ENCODE peak calls at places on chromosomes 2 and 18, in four cellular contexts. D is transverse colon, A is HFFc6, L is lung. U is an unnamed sample.

GRCh38 chr2:64952896-64953482 is 36.2 kb upstream of the SLC1A4 start:
- DNase-seq in D (no peak), A (peak), L (no peak), U (no peak)

GRCh38 chr2:183248866-183249567 is 124.8 kb downstream of the NUP35 start:
- DNase-seq in D (no peak), A (peak), L (no peak), U (no peak)

GRCh38 chr2:24898122-24899109 is 21.6 kb downstream of the ADCY3 start:
- DNase-seq in D (no peak), A (no peak), L (no peak), U (no peak)

GRCh38 chr2:12270876-12271588 is 445.7 kb upstream of the TRIB2 start:
- DNase-seq in D (no peak), A (no peak), L (no peak), U (no peak)

GRCh38 chr2:50922506-50922905 is 109.4 kb downstream of the NRXN1 start:
- DNase-seq in D (no peak), A (no peak), L (no peak), U (no peak)

GRCh38 chr2:16142383-16143361 is 202.3 kb downstream of the MYCN start:
- DNase-seq in D (no peak), A (no peak), L (peak), U (peak)

GRCh38 chr2:65199891-65200290 is 27.7 kb upstream of the ACTR2 start:
- DNase-seq in D (no peak), A (peak), L (no peak), U (no peak)

GRCh38 chr2:160433466-160434172 is 60.0 kb downstream of the RBMS1 start:
- DNase-seq in D (no peak), A (no peak), L (no peak), U (no peak)

GRCh38 chr2:9037176-9037575 is 33.7 kb upstream of the MBOAT2 start:
- DNase-seq in D (no peak), A (no peak), L (no peak), U (no peak)

GRCh38 chr2:197092431-197092830 is 165.9 kb upstream of the PGAP1 start:
- DNase-seq in D (peak), A (peak), L (no peak), U (no peak)

GRCh38 chr2:163348843-163349395 is 386.9 kb downstream of the FIGN start:
- DNase-seq in D (peak), A (peak), L (no peak), U (no peak)

GRCh38 chr2:54065411-54065810 is 50.0 kb upstream of the ACYP2 start:
- DNase-seq in D (no peak), A (peak), L (no peak), U (no peak)

GRCh38 chr2:159468257-159468656 is 148.1 kb downstream of the BAZ2B start:
- DNase-seq in D (no peak), A (no peak), L (no peak), U (no peak)

GRCh38 chr2:169715379-169716228 is 18.0 kb upstream of the KLHL23 start:
- DNase-seq in D (peak), A (no peak), L (peak), U (no peak)

GRCh38 chr2:246489-247145 is 17.2 kb downstream of the SH3YL1 start:
- DNase-seq in D (no peak), A (peak), L (peak), U (no peak)

GRCh38 chr2:57432528-57432927 is 614.1 kb upstream of the VRK2 start:
- DNase-seq in D (no peak), A (no peak), L (no peak), U (no peak)

GRCh38 chr2:16652296-16653082 is 13.1 kb downstream of the CYRIA start:
- DNase-seq in D (no peak), A (no peak), L (peak), U (no peak)

GRCh38 chr2:208017721-208018120 is 7.6 kb downstream of the PLEKHM3 start:
- DNase-seq in D (no peak), A (no peak), L (no peak), U (no peak)

GRCh38 chr18:75654928-75655745 is 227.6 kb upstream of the SMIM21 start:
- DNase-seq in D (no peak), A (no peak), L (no peak), U (no peak)

GRCh38 chr2:225399509-225399908 is at the start of gene NYAP2:
- DNase-seq in D (no peak), A (no peak), L (no peak), U (no peak)

GRCh38 chr2:195575879-195576391 is 81.1 kb upstream of the SLC39A10 start:
- DNase-seq in D (peak), A (peak), L (no peak), U (no peak)

GRCh38 chr2:238578256-238578655 is 151.5 kb downstream of the ASB1 start:
- DNase-seq in D (no peak), A (no peak), L (no peak), U (no peak)

GRCh38 chr18:48802543-48803428 is 148.0 kb downstream of the SMAD7 start:
- DNase-seq in D (peak), A (no peak), L (no peak), U (peak)

GRCh38 chr2:21104030-21104660 is 19.6 kb upstream of the TDRD15 start:
- DNase-seq in D (no peak), A (no peak), L (no peak), U (no peak)

GRCh38 chr2:121479882-121480522 is 50.7 kb upstream of the RNU4ATAC start:
- DNase-seq in D (peak), A (no peak), L (peak), U (no peak)

GRCh38 chr2:25256486-25256875 is 85.2 kb downstream of the DNMT3A start:
- DNase-seq in D (no peak), A (no peak), L (no peak), U (no peak)

GRCh38 chr2:74576151-74576755 is 21.7 kb downstream of the DOK1 start:
- DNase-seq in D (no peak), A (peak), L (no peak), U (no peak)

GRCh38 chr18:48412339-48412929 is 3.3 kb upstream of the ZBTB7C start:
- DNase-seq in D (peak), A (no peak), L (no peak), U (no peak)

GRCh38 chr18:63161728-63162195 is 157.8 kb downstream of the BCL2 start:
- DNase-seq in D (peak), A (peak), L (peak), U (no peak)

GRCh38 chr2:215803150-215803549 is 210.2 kb downstream of the MREG start:
- DNase-seq in D (no peak), A (no peak), L (no peak), U (no peak)

GRCh38 chr2:16002575-16002974 is 62.2 kb downstream of the MYCN start:
- DNase-seq in D (no peak), A (no peak), L (no peak), U (no peak)

GRCh38 chr2:75079575-75079974 is 119.7 kb downstream of the TACR1 start:
- DNase-seq in D (no peak), A (no peak), L (no peak), U (no peak)

GRCh38 chr18:45651269-45651668 is 36.0 kb downstream of the SLC14A2 start:
- DNase-seq in D (no peak), A (no peak), L (no peak), U (no peak)

GRCh38 chr2:56871641-56872040 is 687.9 kb downstream of the CCDC85A start:
- DNase-seq in D (no peak), A (peak), L (no peak), U (no peak)

GRCh38 chr2:96241901-96242611 is 23.7 kb downstream of the TMEM127 start:
- DNase-seq in D (peak), A (peak), L (peak), U (no peak)

GRCh38 chr2:238216651-238217184 is 13.2 kb upstream of the ILKAP start:
- DNase-seq in D (no peak), A (no peak), L (no peak), U (no peak)

GRCh38 chr2:182818541-182819308 is 47.7 kb downstream of the FRZB start:
- DNase-seq in D (no peak), A (no peak), L (no peak), U (no peak)

GRCh38 chr2:70918016-70918415 is 17.7 kb upstream of the ATP6V1B1 start:
- DNase-seq in D (no peak), A (no peak), L (no peak), U (no peak)

GRCh38 chr2:239223029-239223329 is 177.8 kb downstream of the HDAC4 start:
- DNase-seq in D (no peak), A (no peak), L (no peak), U (no peak)

GRCh38 chr2:110114007-110114591 is 1.5 kb downstream of the MALL start:
- DNase-seq in D (peak), A (peak), L (peak), U (no peak)
- TF ChIP-seq CTCF in D (peak), A (peak), L (no peak), U (no peak)

DNA sequence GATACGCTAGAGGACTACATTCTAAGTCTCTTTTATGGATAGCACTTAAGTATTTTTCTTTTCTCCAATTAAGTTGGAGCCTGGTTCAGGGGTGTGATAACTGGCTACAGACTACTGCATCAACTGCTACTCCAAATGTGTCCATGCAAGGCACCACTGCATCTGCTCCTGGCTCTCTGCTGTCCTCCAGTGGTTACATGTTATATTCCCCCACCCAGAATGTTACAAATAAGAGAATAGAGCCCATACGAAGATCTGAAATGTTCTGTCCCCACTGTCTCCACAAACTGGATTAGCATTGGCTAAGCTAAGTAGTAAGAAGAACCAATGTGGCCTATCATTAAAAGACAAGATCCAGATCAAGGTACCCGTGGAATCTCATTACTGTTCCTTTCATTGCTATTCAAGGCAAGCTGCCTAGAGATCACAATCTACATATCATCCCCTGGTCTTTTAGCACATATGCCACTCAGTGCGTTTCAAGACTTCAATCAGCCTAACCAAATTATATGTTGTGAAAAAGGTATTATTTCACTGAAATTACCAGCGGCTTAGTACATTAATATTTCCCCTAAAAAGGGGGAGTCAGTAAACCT is 308.3 kb upstream of the SLC8A1 start:
- DNase-seq in D (peak), A (peak), L (no peak), U (no peak)
- TF ChIP-seq CTCF in D (peak), A (peak), L (no peak), U (peak)

GRCh38 chr2:232137346-232137745 is 175.8 kb downstream of the DIS3L2 start:
- DNase-seq in D (no peak), A (no peak), L (no peak), U (no peak)

GRCh38 chr2:232132179-232132578 is 170.7 kb downstream of the DIS3L2 start:
- DNase-seq in D (no peak), A (no peak), L (no peak), U (no peak)

GRCh38 chr2:232134939-232135338 is 173.4 kb downstream of the DIS3L2 start:
- DNase-seq in D (no peak), A (no peak), L (no peak), U (no peak)

GRCh38 chr2:232129483-232129882 is 168.0 kb downstream of the DIS3L2 start:
- DNase-seq in D (no peak), A (no peak), L (no peak), U (no peak)

DNA sequence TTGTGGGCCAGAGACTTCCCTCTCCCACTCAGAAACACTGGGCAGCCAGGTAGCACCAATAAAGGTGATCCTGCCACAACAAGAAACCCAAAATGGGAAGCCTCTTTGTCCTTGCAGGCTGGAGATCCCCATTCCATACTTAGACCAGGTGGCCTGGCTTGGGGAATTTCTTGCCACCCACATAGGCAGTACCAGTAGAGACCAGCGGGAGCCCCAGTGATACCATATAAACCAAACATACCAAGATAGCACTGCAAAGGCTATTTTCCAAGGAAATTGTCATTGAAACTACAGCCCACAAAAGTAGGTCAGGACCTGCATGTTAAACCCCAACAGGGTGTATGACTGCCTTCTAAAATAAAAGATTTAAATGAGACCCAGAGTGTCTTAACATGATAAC is 171.6 kb downstream of the DIS3L2 start:
- DNase-seq in D (no peak), A (no peak), L (no peak), U (no peak)
- TF ChIP-seq CTCF in D (no peak), A (peak), L (no peak), U (no peak)

DNA sequence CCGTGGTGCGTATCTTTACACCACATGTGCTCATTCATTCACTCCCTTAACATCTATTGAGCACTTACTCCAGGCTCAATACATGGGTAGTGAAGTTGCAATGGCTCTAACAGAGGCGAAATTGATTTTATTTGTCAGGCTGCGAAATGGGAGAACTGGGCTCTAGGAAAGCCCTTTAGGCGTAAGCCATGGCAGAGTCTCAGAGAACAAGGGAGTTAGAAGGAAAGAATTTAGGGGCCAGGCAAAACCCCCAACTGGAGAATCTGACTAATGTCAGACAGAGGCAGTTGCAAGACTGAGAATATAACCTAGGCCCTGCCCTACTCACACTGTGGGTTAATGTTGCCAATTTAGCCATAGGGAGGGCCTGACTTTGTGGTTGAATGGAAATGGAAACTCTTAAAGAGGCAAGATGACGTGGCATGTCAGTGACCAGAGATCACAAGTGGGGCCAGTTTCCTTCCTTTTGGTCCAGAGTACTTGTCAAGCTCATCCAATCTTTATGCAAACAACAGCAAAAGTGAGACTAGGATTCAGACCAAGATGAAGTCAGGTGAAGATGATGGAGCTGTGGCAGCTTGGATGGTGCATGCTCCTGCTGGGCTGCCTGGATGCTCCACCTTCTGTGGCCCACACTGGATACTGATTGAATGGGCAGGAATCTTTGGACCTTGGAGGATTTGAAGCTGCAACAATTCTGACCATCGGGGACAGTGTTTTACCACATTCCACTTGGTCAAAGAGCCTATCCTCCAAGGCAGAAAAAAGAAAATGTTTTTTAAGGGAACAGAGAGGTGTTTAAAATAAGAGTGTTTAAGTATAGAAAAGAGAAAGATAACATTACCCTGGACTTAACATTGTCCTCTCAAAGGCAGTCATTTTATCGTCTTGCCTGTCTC is 92.2 kb downstream of the CAPN13 start:
- DNase-seq in D (no peak), A (no peak), L (peak), U (peak)
- TF ChIP-seq CTCF in D (no peak), A (peak), L (no peak), U (no peak)

DNA sequence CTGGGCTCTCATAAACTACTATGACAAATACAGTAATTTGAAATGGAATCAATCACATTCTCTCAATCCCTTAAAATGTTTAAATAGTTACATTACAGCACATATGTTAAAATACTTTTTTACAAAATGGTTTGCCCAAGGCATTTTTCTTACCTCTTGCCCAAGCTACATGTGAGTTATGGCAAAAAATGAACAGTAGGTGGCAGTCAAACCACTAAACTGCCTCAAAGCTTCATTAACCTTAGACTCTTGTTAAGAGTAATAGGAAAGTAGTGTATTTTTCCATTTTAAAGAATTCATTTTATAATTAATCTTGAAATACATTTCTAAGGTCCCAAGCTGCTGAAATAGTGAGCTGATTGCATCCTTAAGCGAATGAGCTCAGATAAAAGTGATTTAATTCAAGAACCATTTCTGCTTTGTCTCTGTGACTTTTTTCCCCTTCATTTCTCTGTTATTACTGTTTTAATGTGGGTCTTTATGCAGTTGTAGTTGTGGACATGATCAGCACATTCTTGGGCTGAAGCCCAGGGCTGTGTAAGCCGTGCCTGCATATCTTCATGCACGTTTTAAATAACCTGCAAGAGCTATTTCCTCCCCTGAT is 311.9 kb downstream of the LNPK start:
- DNase-seq in D (peak), A (peak), L (no peak), U (no peak)
- TF ChIP-seq CTCF in D (peak), A (peak), L (peak), U (peak)

DNA sequence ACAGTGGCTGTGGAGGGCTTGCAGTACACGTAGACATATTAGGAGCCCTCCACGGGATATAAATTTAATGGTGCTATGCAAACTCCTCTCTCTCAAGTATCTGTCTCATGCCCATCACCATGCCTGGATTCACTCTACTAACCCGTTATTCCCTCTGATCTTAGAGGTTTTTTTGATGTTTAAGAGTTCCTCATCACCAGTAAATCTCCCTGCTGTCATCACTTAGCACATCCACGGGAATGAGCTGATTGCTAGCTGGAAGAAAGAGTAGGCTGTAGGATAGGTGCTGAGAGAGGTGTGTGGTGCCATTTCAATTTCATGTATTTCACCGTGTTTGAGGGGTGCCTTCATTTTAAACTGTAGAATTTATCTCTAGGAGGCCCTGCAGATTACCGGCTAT is 84.3 kb upstream of the ARHGAP28 start:
- DNase-seq in D (no peak), A (no peak), L (no peak), U (no peak)
- TF ChIP-seq CTCF in D (no peak), A (no peak), L (no peak), U (no peak)

DNA sequence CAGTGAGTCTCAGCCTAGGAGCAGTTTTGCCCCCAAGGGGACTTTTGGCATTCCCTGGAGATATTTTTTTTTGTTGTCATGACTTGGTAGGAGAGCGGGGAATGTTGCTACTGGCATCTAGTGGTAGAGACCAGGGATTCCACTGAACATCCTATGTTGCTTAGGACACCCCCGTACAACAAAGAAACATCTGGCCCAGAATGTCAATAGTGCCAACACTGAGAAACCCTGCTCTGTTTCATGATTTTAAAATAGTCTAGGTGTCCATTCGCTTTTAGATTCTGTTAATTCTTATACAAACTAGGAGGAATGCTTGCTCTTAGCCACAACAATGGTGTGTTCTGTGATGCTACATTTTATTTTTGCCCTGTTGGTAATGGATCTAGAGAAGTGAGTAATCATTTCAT is 225.8 kb upstream of the SIX3 start:
- DNase-seq in D (no peak), A (peak), L (no peak), U (no peak)
- TF ChIP-seq CTCF in D (no peak), A (peak), L (no peak), U (peak)

DNA sequence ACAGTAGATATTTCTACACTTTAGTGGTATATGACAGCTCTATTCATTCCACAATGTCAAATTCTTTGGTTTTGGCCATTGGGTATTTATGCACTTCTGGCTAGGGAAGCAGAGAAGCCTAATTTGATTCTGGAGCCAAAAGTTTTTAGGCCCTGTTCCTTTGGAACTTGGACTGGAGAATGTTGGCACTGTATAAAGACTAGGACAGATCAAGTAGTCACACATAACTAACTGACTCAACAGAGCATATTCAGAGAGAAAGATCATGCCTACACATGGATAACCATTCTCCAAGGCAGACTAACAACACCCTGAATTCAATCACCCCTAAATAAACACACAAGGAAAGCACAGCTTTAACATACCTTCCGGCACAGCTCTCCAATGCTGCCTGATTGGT is 62.9 kb downstream of the ARHGAP15 start:
- DNase-seq in D (no peak), A (no peak), L (no peak), U (no peak)
- TF ChIP-seq CTCF in D (no peak), A (no peak), L (no peak), U (no peak)